ENCODE peak calls at places on chromosome 2, in seven cellular contexts. F is HepG2, H is HCT116, J is SK-N-SH, C is K562, M is GM12878, S is H1. Z is an unnamed sample.

GRCh38 chr2:235501663-235502009 is 7.8 kb downstream of the AGAP1 start:
- DNase-seq in F (no peak), H (no peak), J (no peak), C (no peak), M (no peak), S (no peak), Z (no peak)

GRCh38 chr2:172087780-172088244 is 2.5 kb downstream of the DLX1 start:
- DNase-seq in F (no peak), H (no peak), J (peak), C (no peak), M (no peak), S (peak), Z (no peak)

GRCh38 chr2:36493221-36493620 is 104.7 kb downstream of the FEZ2 start:
- DNase-seq in F (no peak), H (no peak), J (no peak), C (no peak), M (no peak), S (no peak), Z (no peak)

GRCh38 chr2:27596627-27597026 is 13.8 kb downstream of the ZNF512 start:
- DNase-seq in F (no peak), H (no peak), J (no peak), C (no peak), M (no peak), S (no peak), Z (peak)

GRCh38 chr2:38666578-38666926 is 638 bp downstream of the GALM start:
- DNase-seq in F (peak), H (no peak), J (no peak), C (peak), M (no peak), S (no peak), Z (no peak)

GRCh38 chr2:68031043-68031442 is 31.8 kb downstream of the C1D start:
- DNase-seq in F (no peak), H (no peak), J (no peak), C (no peak), M (no peak), S (no peak), Z (no peak)

GRCh38 chr2:63589148-63589972 is 597 bp downstream of the MDH1 start:
- DNase-seq in F (peak), H (no peak), J (peak), C (peak), M (no peak), S (no peak), Z (no peak)

GRCh38 chr2:234494361-234495075 is 2.4 kb downstream of the ARL4C start:
- DNase-seq in F (no peak), H (no peak), J (no peak), C (no peak), M (no peak), S (no peak), Z (no peak)

GRCh38 chr2:130737592-130737991 is 8.7 kb downstream of the GPR148 start:
- DNase-seq in F (no peak), H (no peak), J (no peak), C (no peak), M (no peak), S (no peak), Z (no peak)

GRCh38 chr2:237617305-237617982 is 9.9 kb upstream of the LRRFIP1 start:
- DNase-seq in F (no peak), H (no peak), J (no peak), C (no peak), M (no peak), S (no peak), Z (no peak)

GRCh38 chr2:237465515-237466227 is 21.4 kb upstream of the MLPH start:
- DNase-seq in F (no peak), H (peak), J (no peak), C (no peak), M (no peak), S (no peak), Z (no peak)

GRCh38 chr2:39996653-39997080 is 217.6 kb upstream of the THUMPD2 start:
- DNase-seq in F (no peak), H (peak), J (no peak), C (no peak), M (no peak), S (no peak), Z (no peak)

GRCh38 chr2:121955313-121956211 is 200.1 kb downstream of the TSN start:
- DNase-seq in F (no peak), H (no peak), J (peak), C (no peak), M (no peak), S (no peak), Z (no peak)

GRCh38 chr2:108988796-108989713 is at the start of gene EDAR:
- DNase-seq in F (peak), H (peak), J (peak), C (no peak), M (no peak), S (peak), Z (peak)

GRCh38 chr2:26811791-26812454 is 26.1 kb downstream of the CENPA start:
- DNase-seq in F (no peak), H (no peak), J (no peak), C (no peak), M (no peak), S (no peak), Z (no peak)

GRCh38 chr2:236352761-236353593 is 88.8 kb upstream of the ASB18 start:
- DNase-seq in F (no peak), H (peak), J (peak), C (peak), M (no peak), S (no peak), Z (no peak)

GRCh38 chr2:205803507-205803906 is 121.2 kb downstream of the NRP2 start:
- DNase-seq in F (no peak), H (no peak), J (no peak), C (no peak), M (no peak), S (no peak), Z (no peak)

GRCh38 chr2:205797866-205798265 is 115.6 kb downstream of the NRP2 start:
- DNase-seq in F (no peak), H (no peak), J (no peak), C (no peak), M (no peak), S (no peak), Z (no peak)

GRCh38 chr2:205802069-205802468 is 119.8 kb downstream of the NRP2 start:
- DNase-seq in F (no peak), H (no peak), J (no peak), C (no peak), M (no peak), S (no peak), Z (no peak)

GRCh38 chr2:205800257-205800656 is 118.0 kb downstream of the NRP2 start:
- DNase-seq in F (no peak), H (no peak), J (no peak), C (no peak), M (no peak), S (no peak), Z (no peak)

DNA sequence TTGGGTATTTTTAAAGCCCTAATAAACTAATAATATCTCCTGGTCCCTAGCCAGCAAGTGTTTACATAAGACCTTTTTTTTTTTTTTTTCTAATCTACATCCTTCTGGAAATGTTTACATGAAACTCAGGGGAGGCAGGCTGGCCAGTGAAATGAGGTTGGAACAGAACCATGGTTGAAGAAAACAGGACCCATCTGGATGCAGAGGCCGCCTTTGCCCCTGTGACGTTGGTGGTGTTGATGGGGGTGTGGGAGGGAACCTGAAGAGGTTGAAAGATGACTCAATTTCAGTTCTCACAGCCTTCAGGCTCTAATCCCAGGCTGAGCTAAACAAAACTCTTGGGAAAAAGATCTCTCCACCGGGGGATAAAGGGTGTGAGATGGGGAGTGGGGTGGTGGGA is 118.5 kb downstream of the NRP2 start:
- DNase-seq in F (no peak), H (no peak), J (no peak), C (no peak), M (no peak), S (no peak), Z (no peak)
- TF ChIP-seq JUND in F (no peak), H (no peak), J (no peak), C (no peak), M (no peak), S (no peak), Z (no peak)

GRCh38 chr2:101768480-101769077 is 71.1 kb downstream of the MAP4K4 start:
- DNase-seq in F (no peak), H (no peak), J (no peak), C (no peak), M (no peak), S (no peak), Z (no peak)
- TF ChIP-seq JUND in F (no peak), H (no peak), J (no peak), C (no peak), M (no peak), S (no peak), Z (no peak)

GRCh38 chr2:224257176-224257575 is 144.7 kb downstream of the FAM124B start:
- DNase-seq in F (no peak), H (no peak), J (no peak), C (no peak), M (no peak), S (no peak), Z (no peak)
- TF ChIP-seq JUND in F (no peak), H (no peak), J (no peak), C (no peak), M (no peak), S (no peak), Z (no peak)

GRCh38 chr2:28664120-28664842 is 87.3 kb upstream of the PPP1CB start:
- DNase-seq in F (peak), H (no peak), J (peak), C (no peak), M (no peak), S (no peak), Z (peak)
- TF ChIP-seq JUND in F (no peak), H (no peak), J (no peak), C (peak), M (no peak), S (no peak), Z (no peak)

Z was measured in T47D.